ENCODE peak calls at places on chromosomes 6 and 20, in eight cellular contexts. N is IMR-90, F is bronchial epithelial cell, S is GM10248, H is endothelial cell, K is H1, U is natural killer cell, V is astrocyte of the spinal cord. P is an unnamed sample.

GRCh38 chr6:51214442-51214841 is 395.8 kb downstream of the TFAP2B start:
- DNase-seq in K (no peak), U (no peak), V (no peak), S (no peak), N (no peak), H (no peak), F (no peak), P (no peak)

GRCh38 chr6:4459032-4459431 is 317.2 kb upstream of the CDYL start:
- DNase-seq in V (peak), F (peak), N (peak), S (no peak), K (no peak), U (no peak), H (peak), P (peak)

GRCh38 chr6:169664227-169664626 is 37.6 kb downstream of the WDR27 start:
- DNase-seq in N (no peak), S (no peak), H (no peak), K (no peak), V (no peak), F (no peak), U (no peak), P (no peak)

GRCh38 chr20:32485126-32485769 is 99.9 kb downstream of the NOL4L start:
- DNase-seq in F (peak), V (peak), H (peak), N (peak), S (peak), K (no peak), U (peak), P (peak)

GRCh38 chr20:39291301-39291700 is 329.2 kb downstream of the DHX35 start:
- DNase-seq in U (no peak), V (peak), N (no peak), K (no peak), H (no peak), F (no peak), S (no peak), P (no peak)

GRCh38 chr20:63488331-63489251 is 10.3 kb downstream of the EEF1A2 start:
- DNase-seq in N (no peak), V (no peak), U (no peak), S (no peak), F (no peak), K (no peak), H (no peak), P (no peak)

GRCh38 chr6:148323344-148323743 is 19.3 kb upstream of the SASH1 start:
- DNase-seq in H (no peak), K (no peak), V (no peak), N (peak), U (no peak), F (peak), S (no peak), P (no peak)

GRCh38 chr6:37308084-37308817 is 45.5 kb upstream of the RNF8 start:
- DNase-seq in V (peak), N (peak), U (no peak), K (no peak), F (peak), H (no peak), S (no peak), P (peak)

GRCh38 chr6:131063028-131063763 is at the start of gene EPB41L2:
- DNase-seq in U (peak), K (peak), S (peak), H (peak), F (peak), V (peak), N (peak), P (peak)

GRCh38 chr6:133741375-133741861 is 147.5 kb upstream of the TCF21 start:
- DNase-seq in S (no peak), V (no peak), H (no peak), F (peak), N (peak), K (no peak), U (no peak), P (peak)

GRCh38 chr20:38581013-38581412 is at the start of gene ADIG:
- DNase-seq in S (no peak), V (no peak), N (no peak), U (no peak), K (no peak), H (no peak), F (peak), P (no peak)

GRCh38 chr6:14957355-14958059 is 288.4 kb upstream of the JARID2 start:
- DNase-seq in H (no peak), K (no peak), N (no peak), U (no peak), F (no peak), V (no peak), S (peak), P (no peak)

GRCh38 chr20:50385733-50386640 is 124.2 kb upstream of the PTPN1 start:
- DNase-seq in F (no peak), N (peak), S (no peak), V (no peak), H (peak), K (no peak), U (peak), P (no peak)

GRCh38 chr6:135280375-135281136 is 99.4 kb downstream of the MYB start:
- DNase-seq in U (no peak), N (peak), V (no peak), S (no peak), K (no peak), H (no peak), F (no peak), P (peak)

GRCh38 chr20:10877345-10877744 is 203.5 kb upstream of the JAG1 start:
- DNase-seq in S (no peak), F (no peak), V (no peak), N (no peak), H (no peak), U (no peak), K (no peak), P (peak)

GRCh38 chr6:84908304-84908904 is 144.0 kb upstream of the TBX18 start:
- DNase-seq in H (no peak), F (no peak), K (no peak), U (no peak), V (peak), S (no peak), N (no peak), P (no peak)

GRCh38 chr6:17494919-17495318 is 101.5 kb downstream of the CAP2 start:
- DNase-seq in N (no peak), K (no peak), H (no peak), V (no peak), S (no peak), F (no peak), U (no peak), P (no peak)

GRCh38 chr6:125273965-125274364 is 27.8 kb downstream of the HDDC2 start:
- DNase-seq in V (peak), U (no peak), S (no peak), H (no peak), K (no peak), N (peak), F (peak), P (peak)

GRCh38 chr6:169529931-169530761 is 171.7 kb downstream of the WDR27 start:
- DNase-seq in F (no peak), V (peak), U (no peak), N (peak), K (no peak), H (no peak), S (no peak), P (peak)

GRCh38 chr6:87293526-87293925 is 28.9 kb upstream of the SMIM8 start:
- DNase-seq in H (no peak), U (no peak), V (no peak), F (peak), S (no peak), N (no peak), K (no peak), P (no peak)

GRCh38 chr6:44234101-44235090 is 11.0 kb downstream of the SLC29A1 start:
- DNase-seq in S (no peak), N (peak), K (no peak), F (peak), U (no peak), V (peak), H (peak), P (peak)

GRCh38 chr6:105588116-105588710 is 185.3 kb upstream of the PREP start:
- DNase-seq in K (no peak), N (no peak), V (no peak), U (no peak), S (no peak), H (no peak), F (no peak), P (no peak)

GRCh38 chr6:10837692-10837996 is 695 bp downstream of the MAK start:
- DNase-seq in U (peak), F (no peak), K (no peak), V (peak), N (no peak), H (no peak), S (peak), P (peak)

GRCh38 chr6:6865601-6866000 is 242.2 kb upstream of the RREB1 start:
- DNase-seq in V (no peak), F (no peak), N (no peak), H (no peak), S (no peak), U (no peak), K (no peak), P (no peak)

GRCh38 chr20:4056880-4057279 is 41.5 kb upstream of the RNF24 start:
- DNase-seq in S (no peak), F (peak), U (no peak), V (no peak), H (no peak), N (no peak), K (no peak), P (no peak)

GRCh38 chr6:22570185-22570551 is 802 bp downstream of the HDGFL1 start:
- DNase-seq in N (no peak), V (no peak), S (no peak), H (no peak), F (no peak), U (no peak), K (no peak), P (no peak)

GRCh38 chr6:2081155-2082138 is 164.0 kb downstream of the GMDS start:
- DNase-seq in S (peak), V (no peak), F (no peak), N (no peak), K (no peak), H (no peak), U (no peak), P (no peak)

GRCh38 chr20:45179166-45179565 is 4.5 kb downstream of the PI3 start:
- DNase-seq in N (no peak), F (no peak), H (no peak), K (no peak), V (no peak), S (no peak), U (no peak), P (peak)

GRCh38 chr6:32954983-32955802 is 2.3 kb upstream of the HLA-DMA start:
- DNase-seq in H (peak), U (no peak), N (peak), F (peak), V (peak), K (no peak), S (no peak), P (no peak)
- TF ChIP-seq CTCF in H (peak), U (no peak), N (peak), F (peak), V (peak), K (peak), S (peak), P (peak)

GRCh38 chr20:18276821-18277220 is 11.5 kb upstream of the ZNF133 start:
- DNase-seq in U (no peak), N (peak), H (peak), K (peak), S (peak), V (peak), F (peak), P (peak)

GRCh38 chr20:18267815-18268214 is 20.5 kb upstream of the ZNF133 start:
- DNase-seq in H (peak), S (no peak), F (no peak), K (no peak), N (no peak), U (no peak), V (no peak), P (no peak)

GRCh38 chr20:18273738-18274137 is 14.6 kb upstream of the ZNF133 start:
- DNase-seq in S (no peak), V (no peak), N (no peak), K (no peak), F (no peak), U (no peak), H (no peak), P (no peak)

GRCh38 chr20:18271160-18271559 is 17.2 kb upstream of the ZNF133 start:
- DNase-seq in H (no peak), F (no peak), V (no peak), U (no peak), N (no peak), K (no peak), S (no peak), P (no peak)

GRCh38 chr20:18272451-18272850 is 15.9 kb upstream of the ZNF133 start:
- DNase-seq in V (no peak), H (no peak), F (peak), U (no peak), S (no peak), K (no peak), N (no peak), P (peak)
- TF ChIP-seq CTCF in V (no peak), H (no peak), F (peak), U (no peak), S (no peak), K (peak), N (no peak), P (peak)

GRCh38 chr6:160301341-160301740 is 42.7 kb upstream of the SLC22A2 start:
- DNase-seq in K (no peak), N (no peak), H (no peak), U (no peak), S (no peak), F (no peak), V (no peak), P (no peak)

GRCh38 chr6:160299559-160299958 is 40.9 kb upstream of the SLC22A2 start:
- DNase-seq in S (no peak), H (no peak), U (no peak), N (no peak), V (no peak), F (no peak), K (no peak), P (no peak)

GRCh38 chr6:160293844-160294243 is 35.2 kb upstream of the SLC22A2 start:
- DNase-seq in N (no peak), U (no peak), K (no peak), S (no peak), H (no peak), F (peak), V (no peak), P (peak)

GRCh38 chr6:160300076-160300695 is 41.6 kb upstream of the SLC22A2 start:
- DNase-seq in F (peak), U (no peak), V (no peak), K (no peak), S (no peak), H (no peak), N (no peak), P (no peak)

DNA sequence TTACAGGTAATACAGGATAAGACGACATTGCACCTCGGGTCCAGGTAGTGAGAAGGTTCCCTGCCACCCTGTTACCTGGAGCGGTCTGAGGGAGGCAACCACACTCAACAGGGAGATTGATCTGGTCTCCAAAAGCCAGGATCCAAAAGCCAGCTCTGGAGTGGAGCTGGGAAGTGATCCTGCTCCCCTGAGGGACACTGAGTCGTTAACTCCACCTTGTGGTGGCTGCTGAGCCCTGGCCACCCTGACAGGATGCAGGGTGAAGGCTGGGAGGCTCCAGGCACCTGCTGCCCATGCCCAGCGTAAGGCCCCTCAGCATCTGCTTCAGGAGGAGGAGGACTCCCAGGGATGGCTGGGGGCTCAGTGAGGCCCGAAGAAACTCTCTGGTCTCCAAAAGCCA is 38.7 kb upstream of the SLC22A2 start:
- DNase-seq in N (no peak), F (no peak), S (no peak), K (peak), V (no peak), U (no peak), H (no peak), P (no peak)
- TF ChIP-seq CTCF in N (no peak), F (peak), S (no peak), K (peak), V (no peak), U (no peak), H (no peak), P (no peak)

GRCh38 chr20:48949304-48950170 is 28.0 kb downstream of the ARFGEF2 start:
- DNase-seq in F (no peak), N (no peak), H (peak), K (no peak), V (no peak), U (no peak), S (no peak), P (no peak)
- TF ChIP-seq CTCF in F (no peak), N (no peak), H (peak), K (peak), V (no peak), U (no peak), S (no peak), P (no peak)

P was measured in fibroblast of the aortic adventitia.